ENCODE peak calls at places on chromosomes 3 and 15, in nine cellular contexts. C is mammary epithelial cell, S is PC-3, R is Calu3, P is fibroblast of mammary gland, N is mesothelial cell of epicardium, M is ovary, E is upper lobe of right lung, H is thoracic aorta. T is an unnamed sample.

GRCh38 chr15:80694624-80695098 is 449 bp upstream of the ABHD17C start:
- DNase-seq in C (peak; percentile 36), S (peak; percentile 32), R (no peak), P (peak; percentile 18), N (peak; percentile 53), M (peak; percentile 57), E (peak; percentile 74), H (no peak), T (no peak)

GRCh38 chr3:120429921-120430361 is 20.9 kb downstream of the FSTL1 start:
- DNase-seq in C (no peak), S (no peak), R (no peak), P (peak; percentile 93), N (no peak), M (no peak), E (no peak), H (no peak), T (no peak)

GRCh38 chr3:10873415-10873814 is 57.4 kb downstream of the SLC6A11 start:
- DNase-seq in C (no peak), S (no peak), R (no peak), P (no peak), N (no peak), M (no peak), E (no peak), H (no peak), T (no peak)

GRCh38 chr3:147215660-147216059 is 190.7 kb downstream of the ZIC4 start:
- DNase-seq in C (no peak), S (no peak), R (no peak), P (no peak), N (no peak), M (no peak), E (no peak), H (no peak), T (no peak)

GRCh38 chr3:124797426-124797945 is 67.2 kb downstream of the UMPS start:
- DNase-seq in C (no peak), S (no peak), R (no peak), P (no peak), N (no peak), M (no peak), E (no peak), H (no peak), T (no peak)

GRCh38 chr3:167679526-167679925 is 25.8 kb upstream of the WDR49 start:
- DNase-seq in C (no peak), S (no peak), R (no peak), P (no peak), N (no peak), M (no peak), E (no peak), H (no peak), T (no peak)

GRCh38 chr3:120284702-120285507 is at the start of gene GPR156:
- DNase-seq in C (no peak), S (peak; percentile 54), R (peak; percentile 26), P (no peak), N (peak; percentile 46), M (peak; percentile 51), E (no peak), H (no peak), T (no peak)

GRCh38 chr3:153958635-153959320 is 162.4 kb upstream of the ARHGEF26 start:
- DNase-seq in C (no peak), S (peak; percentile 14), R (no peak), P (peak; percentile 31), N (no peak), M (no peak), E (no peak), H (no peak), T (no peak)

GRCh38 chr3:131233900-131234667 is 147.5 kb upstream of the NUDT16 start:
- DNase-seq in C (no peak), S (no peak), R (no peak), P (no peak), N (no peak), M (no peak), E (no peak), H (no peak), T (no peak)

GRCh38 chr3:120147072-120147871 is 53.0 kb upstream of the GSK3B start:
- DNase-seq in C (peak; percentile 61), S (peak; percentile 85), R (peak; percentile 57), P (no peak), N (no peak), M (no peak), E (no peak), H (no peak), T (no peak)

GRCh38 chr3:189186093-189186492 is 14.3 kb downstream of the TPRG1 start:
- DNase-seq in C (peak; percentile 23), S (no peak), R (peak; percentile 75), P (peak; percentile 84), N (no peak), M (no peak), E (no peak), H (peak; percentile 4), T (no peak)

GRCh38 chr3:170909129-170909903 is 879 bp upstream of the EIF5A2 start:
- DNase-seq in C (peak; percentile 95), S (peak; percentile 95), R (peak; percentile 47), P (peak; percentile 93), N (no peak), M (peak; percentile 49), E (peak; percentile 66), H (no peak), T (no peak)

GRCh38 chr3:129596194-129597086 is 10.0 kb downstream of the PLXND1 start:
- DNase-seq in C (no peak), S (no peak), R (no peak), P (peak; percentile 96), N (no peak), M (peak; percentile 93), E (peak; percentile 88), H (peak; percentile 84), T (no peak)

GRCh38 chr15:98647774-98648653 is at the start of gene IGF1R:
- DNase-seq in C (peak; percentile 89), S (peak; percentile 93), R (peak; percentile 96), P (peak; percentile 82), N (peak; percentile 96), M (peak; percentile 95), E (peak; percentile 94), H (peak; percentile 53), T (peak; percentile 95)

GRCh38 chr15:98650871-98651481 is 2.6 kb downstream of the IGF1R start:
- DNase-seq in C (peak; percentile 51), S (peak; percentile 14), R (no peak), P (peak; percentile 41), N (peak; percentile 45), M (peak; percentile 72), E (no peak), H (no peak), T (no peak)

GRCh38 chr15:98648654-98649537 is 557 bp downstream of the IGF1R start:
- DNase-seq in C (peak; percentile 55), S (peak; percentile 26), R (peak; percentile 57), P (peak; percentile 38), N (peak; percentile 60), M (peak; percentile 78), E (peak; percentile 81), H (no peak), T (no peak)

GRCh38 chr15:98649996-98650870 is 1.9 kb downstream of the IGF1R start:
- DNase-seq in C (peak; percentile 37), S (peak; percentile 18), R (peak; percentile 55), P (peak; percentile 49), N (peak; percentile 52), M (peak; percentile 71), E (peak; percentile 76), H (no peak), T (no peak)

DNA sequence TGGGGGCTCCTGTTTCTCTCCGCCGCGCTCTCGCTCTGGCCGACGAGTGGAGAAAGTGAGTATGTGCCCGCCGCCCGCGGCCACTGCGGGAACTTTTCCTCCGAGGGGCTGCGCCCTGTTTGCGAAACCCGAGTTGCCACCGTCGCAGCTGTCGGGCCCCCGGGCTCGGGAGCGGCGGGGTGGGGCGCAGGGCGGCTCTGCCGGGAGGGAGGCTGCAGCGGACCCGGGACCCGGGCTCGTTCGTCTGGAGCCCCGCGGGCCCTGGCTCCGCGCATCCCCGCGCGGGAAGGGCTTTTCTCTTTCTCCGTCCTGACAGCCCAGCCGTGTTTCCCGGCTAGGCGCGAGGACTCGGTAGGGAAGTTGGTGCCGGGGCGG is 1.3 kb downstream of the IGF1R start:
- DNase-seq in C (no peak), S (no peak), R (peak; percentile 52), P (no peak), N (peak; percentile 63), M (peak; percentile 72), E (peak; percentile 72), H (no peak), T (peak; percentile 78)
- TF ChIP-seq CTCF in C (no peak), S (no peak), R (no peak), P (no peak), N (no peak), M (peak; percentile 13), E (peak; percentile 30), H (peak; percentile 50), T (peak; percentile 66)

DNA sequence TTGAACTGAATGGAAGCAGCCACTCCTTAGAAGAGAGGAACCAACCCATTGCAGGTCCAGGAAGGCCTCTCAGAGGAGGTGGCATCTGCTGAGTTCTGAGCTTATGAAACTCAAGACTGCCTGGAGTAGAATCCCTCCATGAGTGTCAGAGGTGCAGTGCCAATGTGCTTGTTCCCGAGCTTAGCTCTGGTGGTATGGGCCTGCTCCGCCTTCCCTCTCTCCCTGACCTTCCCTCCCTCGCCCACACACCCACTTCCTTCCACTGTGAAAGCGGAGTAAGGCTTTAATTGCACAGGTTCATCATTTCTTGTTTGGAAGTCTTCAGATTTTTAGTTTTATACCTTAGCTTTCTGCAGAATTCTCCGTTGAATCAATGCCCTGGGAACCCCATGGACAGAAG is 208.0 kb upstream of the BHLHE40 start:
- DNase-seq in C (no peak), S (no peak), R (no peak), P (no peak), N (no peak), M (no peak), E (no peak), H (no peak), T (no peak)
- TF ChIP-seq CTCF in C (no peak), S (no peak), R (no peak), P (no peak), N (no peak), M (no peak), E (no peak), H (no peak), T (no peak)

DNA sequence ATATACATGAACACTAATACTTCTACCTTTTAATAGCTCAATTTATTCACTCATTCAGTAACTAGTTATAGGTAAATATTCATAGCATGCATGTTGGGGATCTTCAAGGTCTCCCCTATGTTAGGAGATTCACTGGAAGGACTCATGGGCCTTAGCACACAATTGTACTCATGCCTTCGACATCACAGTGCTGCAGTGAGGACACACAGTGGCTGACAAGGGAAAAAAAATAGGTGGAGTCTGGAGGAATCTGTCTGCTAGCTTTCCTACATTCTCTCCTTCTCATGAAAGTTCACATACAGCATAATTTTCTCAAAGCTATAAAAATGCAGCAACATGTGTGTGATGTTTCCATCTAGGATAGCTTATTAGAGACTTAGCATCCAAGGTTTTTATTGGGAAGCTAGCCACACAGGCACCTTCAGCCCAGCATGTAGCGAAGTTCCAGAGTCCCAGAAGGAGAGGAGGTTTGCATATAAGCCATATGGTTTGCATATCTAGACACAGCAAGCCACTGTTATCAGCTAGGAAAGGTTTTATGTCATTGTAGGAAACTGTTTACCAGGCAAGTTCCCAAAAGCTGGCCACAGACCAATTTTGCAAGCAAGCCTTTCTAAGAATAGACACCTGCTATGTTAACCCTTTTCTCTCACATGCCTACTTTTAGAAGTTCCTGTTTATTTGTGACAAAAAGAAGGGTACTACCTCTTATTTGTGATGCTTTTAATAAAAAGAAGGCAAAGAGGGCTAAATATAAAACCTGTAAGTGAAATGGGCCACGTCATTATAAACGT is 46.4 kb downstream of the MORC1 start:
- DNase-seq in C (peak; percentile 4), S (peak; percentile 12), R (no peak), P (no peak), N (no peak), M (no peak), E (no peak), H (no peak), T (no peak)
- TF ChIP-seq CTCF in C (peak; percentile 5), S (peak; percentile 22), R (no peak), P (no peak), N (no peak), M (no peak), E (no peak), H (no peak), T (no peak)

GRCh38 chr15:100849021-100849831 is 30.4 kb upstream of the ALDH1A3 start:
- DNase-seq in C (peak; percentile 33), S (peak; percentile 86), R (peak; percentile 93), P (peak; percentile 63), N (no peak), M (peak; percentile 63), E (peak; percentile 77), H (no peak), T (peak; percentile 60)
- TF ChIP-seq CTCF in C (peak; percentile 15), S (peak; percentile 68), R (peak; percentile 73), P (no peak), N (no peak), M (no peak), E (no peak), H (no peak), T (peak; percentile 15)